ENCODE peak calls at places on chromosomes 16 and 17, in four cellular contexts. D is Peyer's patch, L is esophagus squamous epithelium, I is ovary. Y is an unnamed sample.

GRCh38 chr16:89598199-89598598 is 15.2 kb upstream of the DPEP1 start:
- DNase-seq in D (no peak), L (no peak), I (no peak), Y (no peak)

GRCh38 chr17:14092808-14093207 is 23.5 kb downstream of the COX10 start:
- DNase-seq in D (no peak), L (no peak), I (no peak), Y (no peak)

GRCh38 chr16:10355589-10355988 is 30.3 kb upstream of the ATF7IP2 start:
- DNase-seq in D (no peak), L (no peak), I (no peak), Y (no peak)

GRCh38 chr16:86015606-86016005 is 116.6 kb downstream of the IRF8 start:
- DNase-seq in D (no peak), L (no peak), I (no peak), Y (no peak)

GRCh38 chr17:31320791-31321190 is 631 bp downstream of the EVI2A start:
- DNase-seq in D (no peak), L (no peak), I (no peak), Y (no peak)

GRCh38 chr16:87690911-87691685 is 74.7 kb downstream of the KLHDC4 start:
- DNase-seq in D (no peak), L (no peak), I (no peak), Y (no peak)

GRCh38 chr17:59311051-59311468 is 20.4 kb upstream of the YPEL2 start:
- DNase-seq in D (peak; percentile 35), L (no peak), I (no peak), Y (no peak)

GRCh38 chr16:3536851-3537250 is 36.0 kb downstream of the CLUAP1 start:
- DNase-seq in D (no peak), L (no peak), I (no peak), Y (no peak)

GRCh38 chr17:43360376-43360738 is 38.4 kb upstream of the ARL4D start:
- DNase-seq in D (peak; percentile 41), L (no peak), I (no peak), Y (no peak)

GRCh38 chr16:58678716-58679115 is 5.9 kb downstream of the SLC38A7 start:
- DNase-seq in D (no peak), L (no peak), I (no peak), Y (peak; percentile 61)

GRCh38 chr17:73546770-73547345 is 97.4 kb downstream of the SDK2 start:
- DNase-seq in D (peak; percentile 84), L (peak; percentile 22), I (no peak), Y (no peak)

GRCh38 chr16:75733305-75734141 is 7.2 kb upstream of the CPHXL start:
- DNase-seq in D (no peak), L (no peak), I (peak; percentile 73), Y (no peak)

GRCh38 chr16:61014869-61015268 is 1021.4 kb downstream of the CDH8 start:
- DNase-seq in D (no peak), L (no peak), I (no peak), Y (no peak)

GRCh38 chr16:81601008-81601428 is 156.4 kb downstream of the CMIP start:
- DNase-seq in D (no peak), L (no peak), I (no peak), Y (peak; percentile 53)

GRCh38 chr16:48101069-48101674 is 54.6 kb downstream of the ABCC12 start:
- DNase-seq in D (no peak), L (no peak), I (no peak), Y (no peak)

GRCh38 chr16:66402166-66402565 is 24.9 kb upstream of the BEAN1 start:
- DNase-seq in D (no peak), L (no peak), I (no peak), Y (no peak)

GRCh38 chr17:17179371-17179827 is 26.7 kb downstream of the PLD6 start:
- DNase-seq in D (no peak), L (no peak), I (no peak), Y (no peak)
- H3K4me3 ChIP-seq in D (no peak overlapping the region), L (no peak overlapping the region), I (no peak overlapping the region), Y (no peak overlapping the region)

DNA sequence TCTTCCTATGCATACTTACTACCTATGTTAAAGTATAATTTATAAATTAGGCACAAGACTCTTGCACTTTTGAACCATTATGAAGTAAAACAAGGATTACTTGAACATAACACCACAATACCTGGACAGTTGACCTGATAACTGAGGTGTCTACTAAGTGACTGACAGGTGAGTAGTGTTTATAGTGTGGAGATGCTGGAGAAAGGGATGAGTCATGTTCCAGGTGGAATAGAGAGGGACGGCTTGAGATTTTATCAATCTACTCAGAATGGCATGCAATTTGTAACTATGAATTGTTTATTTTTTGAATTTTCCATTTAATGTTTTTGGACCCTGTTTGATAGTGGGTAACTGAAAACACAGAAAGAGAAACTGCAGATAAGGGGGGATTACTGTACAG is 287.6 kb downstream of the MAP2K6 start:
- DNase-seq in D (no peak), L (no peak), I (no peak), Y (no peak)
- TF ChIP-seq POLR2A in D (no peak), L (no peak), I (no peak), Y (no peak)

GRCh38 chr16:20388854-20389253 is 15.7 kb downstream of the PDILT start:
- DNase-seq in D (no peak), L (no peak), I (no peak), Y (no peak)

GRCh38 chr16:20385844-20386832 is 18.4 kb downstream of the PDILT start:
- DNase-seq in D (peak; percentile 25), L (no peak), I (peak; percentile 48), Y (peak; percentile 70)

GRCh38 chr16:20387978-20388377 is 16.6 kb downstream of the PDILT start:
- DNase-seq in D (no peak), L (no peak), I (no peak), Y (no peak)

GRCh38 chr16:20393801-20394637 is 10.5 kb downstream of the PDILT start:
- DNase-seq in D (no peak), L (no peak), I (no peak), Y (no peak)

GRCh38 chr16:20391045-20391444 is 13.5 kb downstream of the PDILT start:
- DNase-seq in D (no peak), L (no peak), I (no peak), Y (no peak)
- H3K4me3 ChIP-seq in D (no peak overlapping the region), L (no peak overlapping the region), I (no peak overlapping the region), Y (no peak overlapping the region)

DNA sequence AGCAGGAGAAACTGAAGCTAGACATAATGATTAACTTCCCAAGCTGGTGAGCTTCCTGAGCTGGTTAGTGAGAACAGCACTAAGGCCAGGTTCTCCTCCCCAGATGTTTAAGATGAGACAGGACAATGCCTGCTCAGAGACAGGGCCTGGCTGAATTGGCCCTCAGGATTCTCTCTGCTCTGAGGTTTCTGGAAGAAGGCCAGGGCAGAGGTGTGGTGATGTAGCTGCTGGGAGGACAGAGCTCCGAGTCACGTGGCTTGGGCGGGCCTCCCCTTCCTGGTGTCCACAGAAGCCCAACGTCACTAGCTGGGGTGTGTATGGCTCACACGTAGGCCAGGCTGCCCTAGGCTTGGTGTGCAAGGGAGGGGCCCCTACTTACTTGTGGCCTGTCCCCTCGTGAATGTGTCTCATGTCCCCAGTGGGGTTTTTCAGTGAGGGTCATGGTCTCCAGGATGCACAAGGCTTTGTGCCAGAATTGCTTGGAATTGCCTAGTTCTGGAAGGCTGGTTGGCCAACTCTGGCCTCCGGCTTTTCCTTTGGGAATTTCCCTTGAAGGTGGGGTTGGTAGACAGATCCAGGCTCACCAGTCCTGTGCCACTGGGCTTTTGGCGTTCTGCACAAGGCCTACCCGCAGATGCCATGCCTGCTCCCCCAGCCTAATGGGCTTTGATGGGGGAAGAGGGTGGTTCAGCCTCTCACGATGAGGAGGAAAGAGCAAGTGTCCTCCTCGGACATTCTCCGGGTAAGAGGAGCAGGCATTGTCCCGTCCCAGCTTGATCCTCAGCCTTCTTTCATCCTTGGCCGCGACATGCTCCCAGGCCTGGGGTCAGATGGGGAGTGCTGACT is 3.4 kb downstream of the NOD2 start:
- DNase-seq in D (peak; percentile 70), L (peak; percentile 55), I (peak; percentile 43), Y (peak; percentile 95)
- TF ChIP-seq POLR2A in D (peak; percentile 7), L (no peak), I (no peak), Y (no peak)

GRCh38 chr17:81437221-81437651 is 42.0 kb downstream of the BAHCC1 start:
- DNase-seq in D (no peak), L (no peak), I (no peak), Y (no peak)

GRCh38 chr17:81439926-81440450 is 44.7 kb downstream of the BAHCC1 start:
- DNase-seq in D (no peak), L (no peak), I (no peak), Y (no peak)

GRCh38 chr17:81436294-81436849 is 41.1 kb downstream of the BAHCC1 start:
- DNase-seq in D (no peak), L (no peak), I (peak; percentile 80), Y (no peak)

GRCh38 chr17:81438688-81439087 is 43.4 kb downstream of the BAHCC1 start:
- DNase-seq in D (no peak), L (no peak), I (no peak), Y (no peak)

GRCh38 chr17:81438024-81438664 is 42.9 kb downstream of the BAHCC1 start:
- DNase-seq in D (no peak), L (no peak), I (no peak), Y (no peak)
- H3K4me3 ChIP-seq in D (no peak overlapping the region), L (no peak overlapping the region), I (no peak overlapping the region), Y (no peak overlapping the region)